ENCODE peak calls at places on chromosome 21, in six cellular contexts. G is transverse colon, V is PC-3, B is A549, I is esophagus squamous epithelium, X is left lung. R is an unnamed sample.

GRCh38 chr21:36509966-36510742 is 30.2 kb upstream of the CLDN14 start:
- DNase-seq in B (no peak), I (no peak), G (peak), V (peak), X (peak), R (no peak)

GRCh38 chr21:29656504-29657227 is 283.1 kb downstream of the GRIK1 start:
- DNase-seq in X (no peak), V (peak), G (no peak), I (no peak), B (no peak), R (peak)

GRCh38 chr21:37627074-37627473 is 260.5 kb downstream of the DYRK1A start:
- DNase-seq in G (no peak), V (no peak), I (no peak), X (no peak), B (no peak), R (no peak)

GRCh38 chr21:36909901-36910561 is 56.4 kb downstream of the HLCS start:
- DNase-seq in G (no peak), X (no peak), V (peak), I (no peak), B (peak), R (peak)

GRCh38 chr21:30668776-30669175 is 26.1 kb downstream of the KRTAP20-3 start:
- DNase-seq in X (no peak), G (no peak), I (no peak), V (no peak), B (no peak), R (no peak)

GRCh38 chr21:36126621-36127110 is 8.2 kb upstream of the CBR3 start:
- DNase-seq in I (no peak), X (no peak), G (no peak), V (no peak), B (no peak), R (no peak)

GRCh38 chr21:36696640-36697472 is 2.1 kb upstream of the SIM2 start:
- DNase-seq in X (no peak), B (no peak), I (no peak), G (no peak), V (no peak), R (no peak)

GRCh38 chr21:28445081-28445830 is 547.4 kb downstream of the LTN1 start:
- DNase-seq in G (no peak), X (no peak), V (peak), B (no peak), I (no peak), R (peak)

GRCh38 chr21:40179167-40179566 is 311.9 kb downstream of the PCP4 start:
- DNase-seq in G (no peak), X (no peak), V (no peak), B (no peak), I (no peak), R (no peak)

GRCh38 chr21:35303085-35303484 is 254.0 kb upstream of the RUNX1 start:
- DNase-seq in V (peak), X (no peak), G (no peak), I (no peak), B (no peak), R (peak)

GRCh38 chr21:39319251-39319756 is 5.9 kb upstream of the BRWD1 start:
- DNase-seq in V (no peak), I (no peak), X (no peak), B (no peak), G (no peak), R (peak)

GRCh38 chr21:36910581-36911307 is 55.7 kb downstream of the HLCS start:
- DNase-seq in B (peak), X (no peak), G (no peak), V (peak), I (no peak), R (peak)

GRCh38 chr21:16193758-16194606 is 464.2 kb downstream of the USP25 start:
- DNase-seq in I (no peak), V (peak), B (peak), X (peak), G (peak), R (peak)

GRCh38 chr21:38255718-38256117 is 1.1 kb upstream of the KCNJ15 start:
- DNase-seq in V (no peak), B (no peak), G (no peak), I (no peak), X (no peak), R (no peak)

GRCh38 chr21:38853421-38853919 is 47.7 kb downstream of the ETS2 start:
- DNase-seq in B (peak), X (no peak), I (no peak), G (no peak), V (peak), R (peak)

GRCh38 chr21:16305686-16306085 is 575.9 kb downstream of the USP25 start:
- DNase-seq in I (no peak), G (no peak), B (no peak), V (no peak), X (no peak), R (peak)

GRCh38 chr21:14991957-14992356 is 72.8 kb downstream of the NRIP1 start:
- DNase-seq in I (no peak), G (no peak), B (no peak), V (no peak), X (no peak), R (no peak)

GRCh38 chr21:26433386-26433785 is 139.7 kb downstream of the CYYR1 start:
- DNase-seq in X (no peak), V (no peak), G (no peak), I (no peak), B (no peak), R (peak)

GRCh38 chr21:34580181-34580700 is 34.7 kb downstream of the RCAN1 start:
- DNase-seq in V (no peak), G (peak), X (no peak), B (no peak), I (no peak), R (peak)

GRCh38 chr21:26449161-26449560 is 123.9 kb downstream of the CYYR1 start:
- DNase-seq in V (no peak), I (no peak), B (no peak), G (no peak), X (no peak), R (peak)

GRCh38 chr21:33069994-33070811 is at the start of gene OLIG1:
- DNase-seq in V (peak), B (peak), I (no peak), G (no peak), X (peak), R (no peak)

GRCh38 chr21:36691539-36692124 is 7.3 kb upstream of the SIM2 start:
- DNase-seq in B (no peak), V (no peak), I (no peak), X (no peak), G (no peak), R (no peak)

GRCh38 chr21:29077651-29078090 is 4.2 kb upstream of the CCT8 start:
- DNase-seq in I (no peak), G (no peak), B (peak), V (peak), X (no peak), R (peak)

GRCh38 chr21:41425954-41426655 is at the start of gene MX1:
- DNase-seq in V (peak), G (peak), B (peak), X (peak), I (no peak), R (peak)

GRCh38 chr21:35783686-35784085 is 276.6 kb downstream of the SETD4 start:
- DNase-seq in V (no peak), B (no peak), X (no peak), I (no peak), G (no peak), R (no peak)

GRCh38 chr21:34850166-34850695 is 181.4 kb downstream of the CLIC6 start:
- DNase-seq in X (no peak), B (no peak), G (no peak), I (no peak), V (no peak), R (no peak)

GRCh38 chr21:36640260-36641244 is 58.4 kb upstream of the SIM2 start:
- DNase-seq in X (no peak), V (peak), B (no peak), I (no peak), G (no peak), R (peak)

GRCh38 chr21:29721242-29721641 is 218.6 kb downstream of the GRIK1 start:
- DNase-seq in I (no peak), V (no peak), X (no peak), B (no peak), G (no peak), R (no peak)

GRCh38 chr21:17467392-17467791 is 45.5 kb upstream of the CXADR start:
- DNase-seq in I (no peak), V (no peak), G (no peak), B (no peak), X (no peak), R (no peak)

GRCh38 chr21:37530901-37531351 is 164.4 kb downstream of the DYRK1A start:
- DNase-seq in I (no peak), X (no peak), G (no peak), V (no peak), B (no peak), R (no peak)

GRCh38 chr21:29145354-29145782 is 14.9 kb downstream of the MAP3K7CL start:
- DNase-seq in B (peak), X (no peak), V (peak), G (no peak), I (no peak), R (peak)

GRCh38 chr21:25313891-25314646 is 293.2 kb downstream of the MRPL39 start:
- DNase-seq in I (no peak), B (no peak), V (peak), G (no peak), X (no peak), R (peak)
- TF ChIP-seq CTCF in I (peak), B (no peak), V (peak), G (no peak), X (no peak), R (peak)

DNA sequence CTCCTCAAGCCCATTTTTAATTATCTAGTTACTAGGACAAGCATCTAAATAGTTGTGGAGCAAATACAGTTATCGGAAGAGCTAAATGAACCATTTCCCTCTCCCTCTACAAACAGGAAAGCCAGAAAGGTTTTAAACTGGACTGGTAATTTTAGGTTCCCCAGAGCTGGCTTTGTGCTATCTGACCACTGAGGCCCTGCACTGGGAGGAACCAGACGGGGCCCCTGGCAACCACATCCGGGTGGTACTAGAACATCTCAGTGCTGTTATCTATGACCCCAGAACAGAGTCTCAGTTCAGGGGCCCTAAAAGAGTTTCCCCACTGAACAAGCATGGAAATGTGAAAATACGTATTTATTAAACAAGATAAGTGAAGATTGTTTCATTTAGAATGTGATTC is 7.7 kb upstream of the RSPH1 start:
- DNase-seq in G (no peak), B (no peak), V (no peak), I (no peak), X (no peak), R (no peak)
- H3K4me3 ChIP-seq in G (no peak), B (no peak), V (no peak), I (no peak), X (no peak), R (no peak)

DNA sequence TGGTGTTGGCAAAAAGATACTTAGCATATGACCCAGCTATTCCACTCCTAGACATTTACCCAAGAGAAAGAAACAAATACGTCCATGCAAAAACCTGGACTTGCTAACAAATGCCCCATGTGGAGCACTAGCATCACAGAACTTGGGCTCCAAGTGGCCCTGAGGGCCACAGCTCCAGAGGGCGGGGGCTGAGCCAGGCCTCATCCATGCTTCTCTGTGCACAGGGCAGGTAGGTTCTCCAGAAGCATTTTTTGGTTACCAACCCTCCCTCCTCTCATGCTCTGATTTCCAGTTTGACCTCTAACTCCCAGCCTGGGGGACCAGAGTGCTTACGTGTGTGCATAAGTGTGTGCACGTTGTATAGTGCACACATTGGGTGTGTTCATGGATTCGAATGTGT is 2.0 kb downstream of the KRTAP12-2 start:
- DNase-seq in B (no peak), V (no peak), X (no peak), G (no peak), I (no peak), R (no peak)
- TF ChIP-seq CTCF in B (no peak), V (no peak), X (no peak), G (no peak), I (no peak), R (no peak)

GRCh38 chr21:43348801-43349261 is 78.1 kb downstream of the SIK1 start:
- DNase-seq in V (no peak), B (no peak), G (no peak), X (no peak), I (no peak), R (no peak)
- H3K4me3 ChIP-seq in V (no peak), B (no peak), G (no peak), X (no peak), I (no peak), R (no peak)

GRCh38 chr21:45894891-45895777 is 86.4 kb upstream of the COL6A1 start:
- DNase-seq in I (no peak), G (no peak), B (no peak), V (no peak), X (no peak), R (no peak)

GRCh38 chr21:45894107-45894810 is 87.3 kb upstream of the COL6A1 start:
- DNase-seq in G (peak), V (peak), I (no peak), X (no peak), B (no peak), R (peak)

GRCh38 chr21:45892156-45892919 is 89.2 kb upstream of the COL6A1 start:
- DNase-seq in G (peak), I (no peak), B (no peak), X (peak), V (no peak), R (no peak)

GRCh38 chr21:45891388-45892155 is 90.0 kb upstream of the COL6A1 start:
- DNase-seq in B (no peak), I (no peak), G (no peak), V (no peak), X (no peak), R (no peak)

GRCh38 chr21:45893166-45894106 is 88.1 kb upstream of the COL6A1 start:
- DNase-seq in B (no peak), V (no peak), I (no peak), X (no peak), G (no peak), R (no peak)
- TF ChIP-seq CTCF in B (no peak), V (no peak), I (no peak), X (no peak), G (no peak), R (no peak)

DNA sequence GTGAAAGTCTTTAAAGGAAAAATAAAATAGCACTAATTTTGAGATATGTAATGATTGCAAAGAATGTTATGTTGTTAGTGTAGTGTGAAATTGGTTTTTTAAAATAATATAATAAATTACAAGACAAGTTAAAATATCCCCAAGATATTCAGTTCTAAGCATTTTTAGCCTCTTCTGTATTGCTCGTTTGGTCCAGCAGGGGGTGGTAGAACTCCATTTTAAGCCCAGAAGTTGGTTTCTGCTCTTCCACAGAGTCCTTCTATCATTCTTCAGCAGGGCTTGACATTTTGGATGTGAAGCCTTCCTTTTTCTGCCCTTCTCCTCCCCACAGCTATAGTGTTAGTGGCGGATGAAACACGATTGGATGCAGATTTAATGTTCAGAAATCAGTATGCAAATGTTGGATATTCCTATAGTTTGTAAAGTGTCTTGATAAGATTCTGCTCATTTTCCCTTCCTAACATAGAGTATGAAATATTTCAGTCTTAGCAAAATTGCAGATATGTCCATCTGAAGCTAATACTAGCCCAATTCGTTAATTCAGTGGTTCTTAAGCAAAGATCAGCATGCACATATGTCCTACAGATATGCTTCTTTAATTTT is 1.5 kb downstream of the NCAM2 start:
- DNase-seq in V (peak), I (no peak), G (peak), B (no peak), X (no peak), R (peak)
- H3K4me3 ChIP-seq in V (peak), I (no peak), G (no peak), B (no peak), X (no peak), R (peak)

GRCh38 chr21:46394819-46395152 is 63.9 kb upstream of the DIP2A start:
- DNase-seq in B (no peak), V (no peak), X (no peak), I (no peak), G (no peak), R (no peak)
- TF ChIP-seq CTCF in B (no peak), V (no peak), X (no peak), I (no peak), G (no peak), R (no peak)

DNA sequence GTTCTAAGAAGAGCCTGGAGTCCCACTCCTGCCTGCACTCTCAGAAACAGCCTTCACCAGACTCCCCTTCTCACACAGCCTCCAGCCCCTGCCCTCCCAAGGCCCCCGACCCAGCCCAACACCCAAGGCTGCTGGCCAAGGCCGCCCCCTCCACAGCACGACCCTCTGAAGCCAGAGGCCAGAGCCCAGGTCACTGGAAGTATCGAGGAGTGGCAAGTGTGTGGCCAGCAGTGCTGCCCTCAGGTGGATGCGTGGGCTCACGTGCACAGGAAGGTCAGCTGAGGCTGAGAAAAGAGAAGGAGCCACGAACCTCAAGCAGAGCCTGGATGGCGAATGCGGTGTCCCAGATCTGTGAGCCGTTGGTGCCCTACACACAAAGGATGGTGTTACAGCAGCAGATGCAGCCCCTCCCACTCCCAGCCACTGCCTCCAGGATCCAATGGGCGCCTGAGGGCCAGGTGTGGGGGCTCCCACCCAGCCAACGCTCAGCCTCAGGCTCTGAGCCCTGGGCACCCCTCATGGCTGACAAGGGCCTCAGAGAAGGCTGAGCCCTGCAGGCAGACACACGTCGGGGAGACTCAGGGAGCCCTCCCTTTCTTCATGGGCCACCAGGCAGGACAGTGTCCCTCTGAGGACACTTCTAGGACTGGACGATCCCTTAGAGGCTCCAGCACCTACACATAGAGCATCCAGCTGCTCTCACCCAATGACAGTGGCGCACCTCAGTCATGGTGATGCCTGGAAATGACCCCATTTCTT is 18.0 kb downstream of the LSS start:
- DNase-seq in G (no peak), B (no peak), V (no peak), X (no peak), I (no peak), R (no peak)
- H3K4me3 ChIP-seq in G (no peak), B (no peak), V (no peak), X (no peak), I (no peak), R (no peak)

GRCh38 chr21:43611598-43612369 is 47.5 kb downstream of the HSF2BP start:
- DNase-seq in I (no peak), B (peak), G (peak), V (peak), X (peak), R (peak)
- TF ChIP-seq CTCF in I (peak), B (peak), G (peak), V (peak), X (peak), R (peak)